ENCODE peak calls at places on chromosome 14, in ten cellular contexts. S, V, N, H, Q, Y, A, L, W and G are unnamed samples. For H3K36me3, the result is how much of the 10 kb centered on the place peaks cover.

GRCh38 chr14:96051231-96051630 is 12.1 kb downstream of the C14orf132 start:
- DNase-seq in S (no peak), V (no peak), N (no peak), H (no peak), Q (no peak), Y (no peak), A (no peak), L (no peak), W (no peak), G (no peak)

GRCh38 chr14:76011959-76012802 is 26.6 kb downstream of the IFT43 start:
- DNase-seq in S (no peak), V (no peak), N (peak), H (no peak), Q (no peak), Y (no peak), A (no peak), L (no peak), W (peak), G (no peak)

GRCh38 chr14:32370720-32371119 is 41.6 kb downstream of the AKAP6 start:
- DNase-seq in S (peak), V (no peak), N (no peak), H (no peak), Q (no peak), Y (no peak), A (no peak), L (no peak), W (no peak), G (no peak)

GRCh38 chr14:63155511-63156189 is 48.6 kb upstream of the RHOJ start:
- DNase-seq in S (peak), V (no peak), N (no peak), H (no peak), Q (no peak), Y (no peak), A (no peak), L (no peak), W (no peak), G (no peak)

GRCh38 chr14:81446279-81447007 is 46.3 kb upstream of the STON2 start:
- DNase-seq in S (no peak), V (no peak), N (no peak), H (no peak), Q (no peak), Y (no peak), A (no peak), L (no peak), W (peak), G (no peak)

GRCh38 chr14:83757896-83758295 is 1772.0 kb upstream of the FLRT2 start:
- DNase-seq in S (no peak), V (no peak), N (no peak), H (no peak), Q (no peak), Y (no peak), A (no peak), L (no peak), W (no peak), G (no peak)

GRCh38 chr14:68589447-68590232 is 203.2 kb downstream of the ZFP36L1 start:
- DNase-seq in S (no peak), V (peak), N (no peak), H (no peak), Q (no peak), Y (no peak), A (no peak), L (peak), W (no peak), G (peak)

GRCh38 chr14:35988972-35989690 is 163.0 kb downstream of the BRMS1L start:
- DNase-seq in S (no peak), V (no peak), N (no peak), H (no peak), Q (no peak), Y (peak), A (no peak), L (no peak), W (no peak), G (no peak)

GRCh38 chr14:76778546-76779215 is 17.4 kb downstream of the VASH1 start:
- DNase-seq in S (no peak), V (no peak), N (no peak), H (no peak), Q (no peak), Y (no peak), A (peak), L (no peak), W (no peak), G (no peak)

GRCh38 chr14:104820669-104821228 is 19.8 kb downstream of the ZBTB42 start:
- DNase-seq in S (peak), V (peak), N (peak), H (peak), Q (peak), Y (no peak), A (no peak), L (peak), W (peak), G (no peak)

GRCh38 chr14:103549361-103550311 is 12.8 kb downstream of the BAG5 start:
- DNase-seq in S (no peak), V (no peak), N (no peak), H (no peak), Q (no peak), Y (no peak), A (peak), L (peak), W (no peak), G (no peak)

GRCh38 chr14:36866867-36867266 is 205.2 kb downstream of the PAX9 start:
- DNase-seq in S (no peak), V (no peak), N (no peak), H (no peak), Q (no peak), Y (no peak), A (no peak), L (no peak), W (no peak), G (no peak)

GRCh38 chr14:53152627-53152908 is 555 bp downstream of the DDHD1 start:
- DNase-seq in S (peak), V (no peak), N (no peak), H (no peak), Q (no peak), Y (no peak), A (no peak), L (no peak), W (no peak), G (no peak)

GRCh38 chr14:21063479-21063878 is 5.9 kb downstream of the RNASE8 start:
- DNase-seq in S (no peak), V (peak), N (no peak), H (no peak), Q (no peak), Y (no peak), A (no peak), L (no peak), W (peak), G (no peak)

GRCh38 chr14:24411468-24412454 is 13.0 kb downstream of the NYNRIN start:
- DNase-seq in S (peak), V (no peak), N (peak), H (no peak), Q (peak), Y (no peak), A (no peak), L (peak), W (peak), G (no peak)

GRCh38 chr14:24889843-24890242 is 160.1 kb downstream of the STXBP6 start:
- DNase-seq in S (no peak), V (no peak), N (no peak), H (no peak), Q (no peak), Y (no peak), A (no peak), L (no peak), W (no peak), G (no peak)

GRCh38 chr14:89227490-89227834 is 189.6 kb downstream of the FOXN3 start:
- DNase-seq in S (no peak), V (no peak), N (no peak), H (no peak), Q (no peak), Y (no peak), A (no peak), L (no peak), W (no peak), G (no peak)

GRCh38 chr14:70133461-70133860 is 55.3 kb downstream of the SLC8A3 start:
- DNase-seq in S (no peak), V (no peak), N (no peak), H (no peak), Q (no peak), Y (no peak), A (no peak), L (no peak), W (no peak), G (no peak)

DNA sequence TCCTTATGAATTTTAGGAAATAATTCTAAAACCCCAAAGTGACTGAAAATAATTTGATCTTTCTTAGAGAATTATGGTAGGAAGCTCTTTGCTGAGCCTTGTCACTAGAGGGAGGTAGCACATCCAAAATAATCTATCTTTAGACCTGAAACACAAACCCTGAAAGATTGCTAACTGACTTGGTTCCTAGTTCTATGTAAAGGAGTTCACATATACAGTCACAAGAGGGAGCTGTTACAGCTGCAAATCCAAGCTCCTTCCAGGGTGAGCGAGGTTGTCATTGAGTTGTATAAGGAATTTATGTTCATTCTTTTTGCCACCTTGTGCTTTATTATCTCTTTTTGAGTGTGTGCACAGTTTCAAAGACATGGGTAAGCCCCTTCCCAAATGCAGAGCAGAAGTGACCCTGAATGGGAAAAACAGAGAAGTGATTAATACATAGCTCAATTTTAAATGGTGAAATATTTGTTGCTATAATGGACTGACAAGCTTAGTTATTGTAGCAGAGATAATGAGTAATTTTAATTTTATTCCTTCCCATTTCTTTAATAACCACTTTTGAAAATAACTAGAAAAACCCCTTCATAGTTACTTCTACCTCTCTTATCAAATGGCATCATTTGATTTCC is 387.9 kb downstream of the DAD1 start:
- DNase-seq in S (peak), V (no peak), N (peak), H (no peak), Q (no peak), Y (no peak), A (no peak), L (no peak), W (peak), G (peak)
- TF ChIP-seq POLR2AphosphoS5 in S (no peak), V (no peak), N (no peak), H (no peak), Q (no peak), Y (no peak), A (no peak), L (no peak), W (no peak), G (no peak)

GRCh38 chr14:31126680-31127079 is 80.9 kb downstream of the HECTD1 start:
- DNase-seq in S (no peak), V (no peak), N (no peak), H (no peak), Q (no peak), Y (no peak), A (no peak), L (no peak), W (no peak), G (no peak)
- H3K36me3 ChIP-seq in S (under half), V (half or more), N (half or more), H (under half), Q (half or more), Y (half or more), A (under half), L (half or more), W (under half), G (half or more)

DNA sequence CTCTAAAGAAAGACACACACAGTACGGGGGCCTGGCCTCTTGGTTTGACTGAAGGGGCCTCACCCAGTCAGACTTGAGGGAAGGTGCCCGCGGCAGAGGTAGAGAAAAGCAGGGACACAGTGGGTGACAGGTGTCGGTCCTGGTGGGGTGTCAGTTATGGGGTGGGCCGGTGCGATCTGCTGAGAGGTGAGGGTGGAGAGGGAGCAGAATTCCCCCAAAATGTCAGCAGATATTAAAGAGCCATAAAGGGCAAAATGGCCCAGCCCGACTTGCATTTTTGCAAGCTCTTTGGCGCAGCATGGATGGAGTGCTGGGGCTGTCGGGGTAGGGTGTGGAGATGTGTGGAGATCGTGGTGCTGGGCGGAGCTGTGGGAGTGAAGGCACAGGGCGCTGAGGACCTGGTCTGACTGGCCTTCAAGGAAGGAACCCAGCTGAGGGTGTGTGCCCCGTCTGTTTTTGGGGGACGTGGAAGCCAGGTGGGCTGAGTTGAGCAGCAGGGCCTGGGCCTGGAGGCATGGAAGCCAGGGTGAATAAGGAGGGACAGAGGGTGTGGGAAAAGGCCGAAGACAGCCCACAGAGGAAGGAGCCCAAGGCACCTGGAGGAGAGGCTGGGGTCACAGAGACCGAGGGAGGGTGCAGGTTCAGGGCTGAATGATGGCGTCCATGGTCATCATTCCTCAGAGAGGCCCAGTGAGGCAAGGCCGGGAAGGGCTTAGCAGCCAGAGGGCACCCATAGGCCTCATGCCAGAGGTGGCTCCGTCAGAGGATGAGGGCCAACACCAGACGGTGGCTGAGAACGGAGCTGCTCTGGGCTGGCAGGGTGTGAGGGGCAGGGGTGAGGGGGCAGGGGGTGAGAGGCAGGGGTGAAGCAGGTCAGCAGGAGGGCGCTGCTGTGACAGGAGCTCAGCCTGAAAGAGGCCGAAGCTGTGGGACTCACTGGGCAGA is 48.2 kb upstream of the DYNC1H1 start:
- DNase-seq in S (no peak), V (no peak), N (no peak), H (no peak), Q (no peak), Y (no peak), A (no peak), L (no peak), W (no peak), G (no peak)
- TF ChIP-seq POLR2AphosphoS5 in S (no peak), V (no peak), N (no peak), H (no peak), Q (no peak), Y (no peak), A (no peak), L (no peak), W (no peak), G (no peak)

GRCh38 chr14:61287196-61287595 is 6.1 kb upstream of the TMEM30B start:
- DNase-seq in S (no peak), V (no peak), N (no peak), H (no peak), Q (no peak), Y (peak), A (no peak), L (no peak), W (no peak), G (no peak)

GRCh38 chr14:61288228-61288627 is 7.1 kb upstream of the TMEM30B start:
- DNase-seq in S (no peak), V (no peak), N (no peak), H (no peak), Q (no peak), Y (peak), A (no peak), L (no peak), W (no peak), G (no peak)

GRCh38 chr14:61285364-61285763 is 4.2 kb upstream of the TMEM30B start:
- DNase-seq in S (no peak), V (no peak), N (no peak), H (no peak), Q (no peak), Y (no peak), A (no peak), L (no peak), W (no peak), G (no peak)

GRCh38 chr14:61290686-61291085 is 9.5 kb upstream of the TMEM30B start:
- DNase-seq in S (no peak), V (no peak), N (no peak), H (no peak), Q (no peak), Y (no peak), A (no peak), L (no peak), W (no peak), G (no peak)

GRCh38 chr14:61288720-61289119 is 7.6 kb upstream of the TMEM30B start:
- DNase-seq in S (no peak), V (no peak), N (no peak), H (no peak), Q (no peak), Y (peak), A (no peak), L (no peak), W (no peak), G (no peak)
- H3K36me3 ChIP-seq in S (under half), V (under half), N (under half), H (under half), Q (under half), Y (under half), A (under half), L (under half), W (under half), G (under half)

GRCh38 chr14:49896956-49897355 is 4.1 kb downstream of the ARF6 start:
- DNase-seq in S (no peak), V (no peak), N (no peak), H (no peak), Q (no peak), Y (no peak), A (no peak), L (peak), W (no peak), G (no peak)

GRCh38 chr14:49897965-49898364 is 5.1 kb downstream of the ARF6 start:
- DNase-seq in S (no peak), V (no peak), N (no peak), H (peak), Q (peak), Y (no peak), A (no peak), L (no peak), W (no peak), G (no peak)

GRCh38 chr14:49897414-49897813 is 4.5 kb downstream of the ARF6 start:
- DNase-seq in S (no peak), V (no peak), N (no peak), H (no peak), Q (no peak), Y (no peak), A (no peak), L (no peak), W (no peak), G (no peak)

GRCh38 chr14:49893309-49894213 is 679 bp downstream of the ARF6 start:
- DNase-seq in S (peak), V (peak), N (peak), H (peak), Q (peak), Y (no peak), A (peak), L (peak), W (peak), G (no peak)

GRCh38 chr14:49895480-49895879 is 2.6 kb downstream of the ARF6 start:
- DNase-seq in S (no peak), V (no peak), N (no peak), H (no peak), Q (no peak), Y (no peak), A (no peak), L (no peak), W (no peak), G (no peak)
- TF ChIP-seq POLR2AphosphoS5 in S (no peak), V (no peak), N (no peak), H (no peak), Q (no peak), Y (no peak), A (no peak), L (no peak), W (no peak), G (no peak)